ENCODE peak calls at places on chromosomes 4 and X, in eight cellular contexts. One of them, this sample, is unnamed.

GRCh38 chrX:30530591-30530990 is 47.0 kb downstream of the TASL start:
- DNase-seq in NCI-H1092: no peak
- DNase-seq in COR-L47: no peak
- DNase-seq in midbrain: no peak
- DNase-seq in AG09309: no peak
- DNase-seq in naive thymus-derived CD8-positive, alpha-beta T cell: no peak
- DNase-seq in NCI-H460: no peak
- DNase-seq in HEK293T: no peak
- DNase-seq in this sample: no peak

GRCh38 chrX:109537324-109537665 is 651 bp downstream of the NXT2 start:
- DNase-seq in NCI-H460: peak
- DNase-seq in HEK293T: peak
- DNase-seq in naive thymus-derived CD8-positive, alpha-beta T cell: no peak
- DNase-seq in NCI-H1092: no peak
- DNase-seq in COR-L47: no peak
- DNase-seq in midbrain: peak
- DNase-seq in AG09309: peak
- DNase-seq in this sample: no peak

GRCh38 chr4:103443324-103443723 is 245.2 kb upstream of the CENPE start:
- DNase-seq in NCI-H460: peak
- DNase-seq in COR-L47: peak
- DNase-seq in midbrain: no peak
- DNase-seq in naive thymus-derived CD8-positive, alpha-beta T cell: no peak
- DNase-seq in NCI-H1092: no peak
- DNase-seq in AG09309: no peak
- DNase-seq in HEK293T: no peak
- DNase-seq in this sample: no peak

GRCh38 chrX:149198980-149199732 is 305.9 kb downstream of the IDS start:
- DNase-seq in NCI-H1092: no peak
- DNase-seq in midbrain: no peak
- DNase-seq in HEK293T: no peak
- DNase-seq in naive thymus-derived CD8-positive, alpha-beta T cell: no peak
- DNase-seq in NCI-H460: no peak
- DNase-seq in AG09309: no peak
- DNase-seq in COR-L47: no peak
- DNase-seq in this sample: no peak

GRCh38 chr4:154082760-154083530 is 294.1 kb upstream of the SFRP2 start:
- DNase-seq in HEK293T: peak
- DNase-seq in midbrain: no peak
- DNase-seq in COR-L47: no peak
- DNase-seq in NCI-H460: no peak
- DNase-seq in naive thymus-derived CD8-positive, alpha-beta T cell: no peak
- DNase-seq in AG09309: no peak
- DNase-seq in NCI-H1092: no peak
- DNase-seq in this sample: no peak

GRCh38 chr4:174450452-174450851 is 71.8 kb downstream of the HPGD start:
- DNase-seq in HEK293T: no peak
- DNase-seq in naive thymus-derived CD8-positive, alpha-beta T cell: no peak
- DNase-seq in midbrain: no peak
- DNase-seq in NCI-H1092: no peak
- DNase-seq in COR-L47: no peak
- DNase-seq in NCI-H460: no peak
- DNase-seq in AG09309: no peak
- DNase-seq in this sample: no peak

GRCh38 chr4:54971474-54971950 is 153.9 kb downstream of the KDR start:
- DNase-seq in COR-L47: peak
- DNase-seq in AG09309: peak
- DNase-seq in NCI-H1092: peak
- DNase-seq in midbrain: peak
- DNase-seq in naive thymus-derived CD8-positive, alpha-beta T cell: peak
- DNase-seq in HEK293T: peak
- DNase-seq in NCI-H460: peak
- DNase-seq in this sample: no peak

GRCh38 chrX:13219990-13220764 is 99.7 kb downstream of the ATXN3L start:
- DNase-seq in NCI-H1092: no peak
- DNase-seq in AG09309: no peak
- DNase-seq in COR-L47: no peak
- DNase-seq in NCI-H460: no peak
- DNase-seq in midbrain: no peak
- DNase-seq in HEK293T: no peak
- DNase-seq in naive thymus-derived CD8-positive, alpha-beta T cell: no peak
- DNase-seq in this sample: no peak

GRCh38 chr4:72340803-72341431 is 228.1 kb downstream of the ADAMTS3 start:
- DNase-seq in naive thymus-derived CD8-positive, alpha-beta T cell: no peak
- DNase-seq in NCI-H460: no peak
- DNase-seq in NCI-H1092: no peak
- DNase-seq in AG09309: no peak
- DNase-seq in midbrain: no peak
- DNase-seq in HEK293T: no peak
- DNase-seq in COR-L47: no peak
- DNase-seq in this sample: no peak

GRCh38 chr4:26321326-26322276 is 787 bp downstream of the RBPJ start:
- DNase-seq in NCI-H1092: no peak
- DNase-seq in naive thymus-derived CD8-positive, alpha-beta T cell: peak
- DNase-seq in NCI-H460: no peak
- DNase-seq in midbrain: peak
- DNase-seq in HEK293T: no peak
- DNase-seq in AG09309: no peak
- DNase-seq in COR-L47: peak
- DNase-seq in this sample: peak

GRCh38 chrX:153588021-153588781 is 10.7 kb downstream of the CCNQ start:
- DNase-seq in NCI-H1092: no peak
- DNase-seq in AG09309: no peak
- DNase-seq in HEK293T: no peak
- DNase-seq in midbrain: no peak
- DNase-seq in naive thymus-derived CD8-positive, alpha-beta T cell: no peak
- DNase-seq in NCI-H460: no peak
- DNase-seq in COR-L47: no peak
- DNase-seq in this sample: no peak

GRCh38 chr4:145098675-145099037 is 545 bp downstream of the ABCE1 start:
- DNase-seq in AG09309: no peak
- DNase-seq in naive thymus-derived CD8-positive, alpha-beta T cell: no peak
- DNase-seq in HEK293T: peak
- DNase-seq in NCI-H460: peak
- DNase-seq in COR-L47: peak
- DNase-seq in NCI-H1092: no peak
- DNase-seq in midbrain: peak
- DNase-seq in this sample: peak

GRCh38 chr4:183468210-183469095 is 24.0 kb downstream of the CDKN2AIP start:
- DNase-seq in midbrain: no peak
- DNase-seq in NCI-H460: no peak
- DNase-seq in NCI-H1092: no peak
- DNase-seq in COR-L47: no peak
- DNase-seq in naive thymus-derived CD8-positive, alpha-beta T cell: no peak
- DNase-seq in AG09309: no peak
- DNase-seq in HEK293T: no peak
- DNase-seq in this sample: no peak

GRCh38 chrX:154010330-154011087 is 9.2 kb downstream of the IRAK1 start:
- DNase-seq in NCI-H1092: no peak
- DNase-seq in NCI-H460: peak
- DNase-seq in HEK293T: no peak
- DNase-seq in AG09309: no peak
- DNase-seq in COR-L47: no peak
- DNase-seq in naive thymus-derived CD8-positive, alpha-beta T cell: no peak
- DNase-seq in midbrain: no peak
- DNase-seq in this sample: no peak

GRCh38 chr4:47662975-47663374 is 174.9 kb downstream of the CORIN start:
- DNase-seq in naive thymus-derived CD8-positive, alpha-beta T cell: no peak
- DNase-seq in midbrain: no peak
- DNase-seq in NCI-H1092: no peak
- DNase-seq in NCI-H460: no peak
- DNase-seq in AG09309: no peak
- DNase-seq in HEK293T: no peak
- DNase-seq in COR-L47: peak
- DNase-seq in this sample: no peak

GRCh38 chr4:40205259-40206198 is 8.7 kb downstream of the RHOH start:
- DNase-seq in NCI-H1092: no peak
- DNase-seq in NCI-H460: no peak
- DNase-seq in naive thymus-derived CD8-positive, alpha-beta T cell: no peak
- DNase-seq in COR-L47: no peak
- DNase-seq in AG09309: no peak
- DNase-seq in midbrain: no peak
- DNase-seq in HEK293T: no peak
- DNase-seq in this sample: no peak

GRCh38 chr4:52873191-52873590 is 11.1 kb downstream of the RASL11B start:
- DNase-seq in NCI-H1092: no peak
- DNase-seq in HEK293T: no peak
- DNase-seq in NCI-H460: no peak
- DNase-seq in midbrain: peak
- DNase-seq in naive thymus-derived CD8-positive, alpha-beta T cell: no peak
- DNase-seq in COR-L47: no peak
- DNase-seq in AG09309: no peak
- DNase-seq in this sample: no peak

GRCh38 chr4:751676-752075 is 46.0 kb downstream of the PCGF3 start:
- DNase-seq in naive thymus-derived CD8-positive, alpha-beta T cell: no peak
- DNase-seq in NCI-H1092: peak
- DNase-seq in HEK293T: no peak
- DNase-seq in NCI-H460: no peak
- DNase-seq in midbrain: peak
- DNase-seq in AG09309: no peak
- DNase-seq in COR-L47: no peak
- DNase-seq in this sample: no peak

GRCh38 chr4:189202182-189202868 is 738.3 kb upstream of the FRG1 start:
- DNase-seq in COR-L47: peak
- DNase-seq in midbrain: peak
- DNase-seq in NCI-H1092: peak
- DNase-seq in naive thymus-derived CD8-positive, alpha-beta T cell: peak
- DNase-seq in NCI-H460: peak
- DNase-seq in AG09309: peak
- DNase-seq in HEK293T: peak
- DNase-seq in this sample: peak

GRCh38 chr4:10074767-10075105 is 41.9 kb downstream of the WDR1 start:
- DNase-seq in HEK293T: peak
- DNase-seq in NCI-H1092: no peak
- DNase-seq in AG09309: no peak
- DNase-seq in NCI-H460: no peak
- DNase-seq in naive thymus-derived CD8-positive, alpha-beta T cell: no peak
- DNase-seq in midbrain: no peak
- DNase-seq in COR-L47: no peak
- DNase-seq in this sample: no peak

GRCh38 chr4:1579834-1580686 is 104.1 kb downstream of the FAM53A start:
- DNase-seq in HEK293T: peak
- DNase-seq in COR-L47: no peak
- DNase-seq in naive thymus-derived CD8-positive, alpha-beta T cell: peak
- DNase-seq in NCI-H460: peak
- DNase-seq in midbrain: no peak
- DNase-seq in AG09309: no peak
- DNase-seq in NCI-H1092: no peak
- DNase-seq in this sample: peak

GRCh38 chr4:61521451-61521850 is 321.3 kb downstream of the ADGRL3 start:
- DNase-seq in midbrain: no peak
- DNase-seq in NCI-H460: no peak
- DNase-seq in AG09309: no peak
- DNase-seq in COR-L47: no peak
- DNase-seq in NCI-H1092: no peak
- DNase-seq in naive thymus-derived CD8-positive, alpha-beta T cell: no peak
- DNase-seq in HEK293T: no peak
- DNase-seq in this sample: no peak

GRCh38 chrX:134554291-134554690 is 94.3 kb downstream of the HPRT1 start:
- DNase-seq in NCI-H1092: no peak
- DNase-seq in midbrain: no peak
- DNase-seq in HEK293T: no peak
- DNase-seq in NCI-H460: no peak
- DNase-seq in COR-L47: no peak
- DNase-seq in AG09309: no peak
- DNase-seq in naive thymus-derived CD8-positive, alpha-beta T cell: no peak
- DNase-seq in this sample: no peak

GRCh38 chrX:78375894-78376293 is 48.5 kb upstream of the CYSLTR1 start:
- DNase-seq in midbrain: no peak
- DNase-seq in NCI-H1092: no peak
- DNase-seq in NCI-H460: no peak
- DNase-seq in COR-L47: no peak
- DNase-seq in AG09309: no peak
- DNase-seq in naive thymus-derived CD8-positive, alpha-beta T cell: no peak
- DNase-seq in HEK293T: no peak
- DNase-seq in this sample: no peak

GRCh38 chr4:87414806-87415205 is 7.6 kb upstream of the NUDT9 start:
- DNase-seq in NCI-H1092: no peak
- DNase-seq in midbrain: no peak
- DNase-seq in NCI-H460: no peak
- DNase-seq in COR-L47: no peak
- DNase-seq in AG09309: no peak
- DNase-seq in naive thymus-derived CD8-positive, alpha-beta T cell: no peak
- DNase-seq in HEK293T: no peak
- DNase-seq in this sample: no peak

This sample was measured in right cardiac atrium.